ENCODE peak calls at places on chromosomes 1 and 21, in six cellular contexts. R is K562, T is IMR-90, A is body of pancreas, M is PC-9, U is tibial nerve. Q is an unnamed sample. For H3K9me3, the result is how much of the 10 kb centered on the place peaks cover.

GRCh38 chr1:202272446-202272845 is 69.3 kb downstream of the UBE2T start:
- DNase-seq in M (no peak), R (no peak), A (no peak), U (no peak), T (no peak), Q (no peak)

GRCh38 chr1:98653186-98653585 is 8.3 kb upstream of the SNX7 start:
- DNase-seq in A (no peak), T (peak), R (no peak), M (no peak), U (no peak), Q (no peak)

GRCh38 chr1:63818567-63819340 is 44.9 kb downstream of the ROR1 start:
- DNase-seq in A (no peak), M (no peak), T (no peak), U (no peak), R (no peak), Q (no peak)

GRCh38 chr1:236692128-236692527 is 5.8 kb downstream of the ACTN2 start:
- DNase-seq in U (no peak), T (no peak), A (no peak), M (no peak), R (no peak), Q (no peak)

GRCh38 chr1:3452866-3453175 is 1.6 kb upstream of the ARHGEF16 start:
- DNase-seq in R (no peak), A (no peak), T (no peak), U (no peak), M (no peak), Q (no peak)

GRCh38 chr1:115293006-115293405 is 45.0 kb downstream of the NGF start:
- DNase-seq in R (no peak), U (no peak), M (no peak), T (no peak), A (no peak), Q (no peak)

GRCh38 chr1:204989266-204990058 is 53.5 kb upstream of the CNTN2 start:
- DNase-seq in R (peak), A (peak), U (peak), T (peak), M (peak), Q (peak)

GRCh38 chr1:39293375-39294070 is 89.0 kb downstream of the MACF1 start:
- DNase-seq in T (peak), M (no peak), A (no peak), U (no peak), R (no peak), Q (no peak)

GRCh38 chr1:91736146-91736998 is 149.6 kb downstream of the TGFBR3 start:
- DNase-seq in U (no peak), R (no peak), T (peak), A (no peak), M (no peak), Q (no peak)

GRCh38 chr1:30649321-30649991 is 73.9 kb downstream of the MATN1 start:
- DNase-seq in T (no peak), A (peak), M (peak), U (no peak), R (no peak), Q (peak)

GRCh38 chr1:85366391-85366790 is 90.0 kb upstream of the BCL10 start:
- DNase-seq in T (peak), R (no peak), M (no peak), U (no peak), A (no peak), Q (no peak)

DNA sequence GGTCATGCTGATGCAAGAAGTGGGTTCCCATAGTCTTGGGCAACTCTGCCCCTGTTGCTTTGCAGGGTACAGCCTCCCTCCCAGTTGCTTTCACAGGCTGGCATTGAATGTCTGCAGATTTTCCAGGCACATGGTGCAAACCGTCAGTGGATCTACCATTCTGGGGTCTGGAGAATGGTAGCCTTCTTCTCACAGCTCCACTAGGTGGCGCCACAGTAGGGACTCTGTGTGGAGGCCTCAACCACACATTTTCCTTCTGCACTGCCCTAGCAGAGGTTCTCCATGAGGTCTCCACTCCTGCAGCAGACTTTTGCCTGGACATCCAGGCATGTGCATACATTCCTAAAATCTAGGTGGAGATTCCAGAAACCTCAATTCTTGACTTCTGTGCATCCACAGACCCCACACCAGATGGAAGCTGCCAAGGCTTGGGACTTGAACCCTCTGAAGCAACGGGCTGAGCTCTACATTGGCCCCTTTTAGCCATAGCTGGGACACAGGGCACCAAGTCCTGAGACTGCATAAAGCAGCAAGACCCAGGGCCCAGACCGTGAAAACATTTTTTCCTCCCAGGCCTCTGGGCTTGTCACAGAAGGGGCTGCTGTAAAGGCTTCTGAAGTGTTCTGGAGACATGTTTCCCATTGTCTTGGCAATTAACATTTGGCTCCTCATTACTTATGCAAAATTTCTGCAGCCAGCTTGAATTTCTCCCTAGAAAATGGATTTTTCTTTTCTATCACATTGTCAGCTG is 466.2 kb upstream of the PBX1 start:
- DNase-seq in U (no peak), A (no peak), M (no peak), R (no peak), T (peak), Q (peak)
- TF ChIP-seq CTCF in U (no peak), A (no peak), M (peak), R (peak), T (no peak), Q (peak)

DNA sequence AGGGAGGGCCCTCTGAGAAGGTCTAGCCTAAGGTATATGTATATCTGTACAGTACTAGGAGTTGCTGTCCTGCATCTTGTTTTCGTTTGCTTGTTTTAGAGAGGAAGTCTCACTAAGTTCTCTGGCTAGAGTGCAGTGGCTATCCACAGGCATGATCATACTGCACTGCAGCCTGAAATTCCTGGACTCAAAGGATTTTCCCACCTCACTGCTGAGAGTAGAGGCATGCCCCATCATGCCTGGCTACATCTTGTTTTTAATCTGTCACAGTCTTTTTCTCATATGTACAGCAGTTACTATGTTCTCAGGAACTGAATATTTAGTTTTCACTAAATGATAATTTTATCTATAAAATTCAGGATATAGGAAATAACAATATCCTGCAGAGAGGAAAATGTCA is 15.3 kb upstream of the PYHIN1 start:
- DNase-seq in T (no peak), U (no peak), M (no peak), R (no peak), A (no peak), Q (no peak)
- H3K9me3 ChIP-seq in T (under half), U (under half), M (under half), R (under half), A (under half), Q (under half)

GRCh38 chr1:161408404-161409085 is 40.9 kb upstream of the CFAP126 start:
- DNase-seq in T (no peak), M (no peak), A (no peak), R (no peak), U (no peak), Q (no peak)
- H3K27ac ChIP-seq in T (no peak), M (no peak), A (no peak), R (no peak), U (no peak), Q (no peak)

GRCh38 chr1:156226116-156226538 is 13.3 kb downstream of the PMF1 start:
- DNase-seq in M (no peak), A (no peak), R (no peak), T (no peak), U (no peak), Q (no peak)

GRCh38 chr1:156221986-156222692 is 9.3 kb downstream of the PMF1 start:
- DNase-seq in M (no peak), R (no peak), A (no peak), U (no peak), T (no peak), Q (no peak)

GRCh38 chr1:156226782-156227181 is 14.0 kb downstream of the PMF1 start:
- DNase-seq in M (no peak), U (no peak), T (no peak), R (no peak), A (no peak), Q (no peak)

GRCh38 chr1:156228501-156228900 is 13.5 kb upstream of the BGLAP start:
- DNase-seq in R (no peak), A (no peak), U (no peak), T (no peak), M (no peak), Q (no peak)

GRCh38 chr1:156225677-156226014 is 12.8 kb downstream of the PMF1 start:
- DNase-seq in T (no peak), U (no peak), R (no peak), M (no peak), A (no peak), Q (no peak)
- TF ChIP-seq CTCF in T (no peak), U (no peak), R (no peak), M (peak), A (no peak), Q (no peak)

GRCh38 chr21:46598563-46599250 is 6.2 kb downstream of the S100B start:
- DNase-seq in M (no peak), U (no peak), T (no peak), R (no peak), A (no peak), Q (no peak)

GRCh38 chr21:46596201-46596600 is 8.7 kb downstream of the S100B start:
- DNase-seq in T (no peak), R (no peak), M (no peak), A (no peak), U (no peak), Q (no peak)

GRCh38 chr21:46597896-46598343 is 7.0 kb downstream of the S100B start:
- DNase-seq in R (peak), A (no peak), M (no peak), T (no peak), U (no peak), Q (peak)

GRCh38 chr21:46597031-46597430 is 7.9 kb downstream of the S100B start:
- DNase-seq in T (no peak), M (no peak), A (no peak), U (no peak), R (no peak), Q (peak)

GRCh38 chr21:46594276-46594675 is 10.6 kb downstream of the S100B start:
- DNase-seq in A (no peak), U (no peak), M (no peak), T (no peak), R (no peak), Q (no peak)
- H3K9me3 ChIP-seq in A (under half), U (under half), M (under half), T (under half), R (under half), Q (under half)

GRCh38 chr1:9317072-9317471 is 24.4 kb downstream of the SPSB1 start:
- DNase-seq in U (no peak), R (no peak), M (no peak), A (no peak), T (no peak), Q (no peak)
- H3K27ac ChIP-seq in U (no peak), R (no peak), M (no peak), A (no peak), T (no peak), Q (no peak)

DNA sequence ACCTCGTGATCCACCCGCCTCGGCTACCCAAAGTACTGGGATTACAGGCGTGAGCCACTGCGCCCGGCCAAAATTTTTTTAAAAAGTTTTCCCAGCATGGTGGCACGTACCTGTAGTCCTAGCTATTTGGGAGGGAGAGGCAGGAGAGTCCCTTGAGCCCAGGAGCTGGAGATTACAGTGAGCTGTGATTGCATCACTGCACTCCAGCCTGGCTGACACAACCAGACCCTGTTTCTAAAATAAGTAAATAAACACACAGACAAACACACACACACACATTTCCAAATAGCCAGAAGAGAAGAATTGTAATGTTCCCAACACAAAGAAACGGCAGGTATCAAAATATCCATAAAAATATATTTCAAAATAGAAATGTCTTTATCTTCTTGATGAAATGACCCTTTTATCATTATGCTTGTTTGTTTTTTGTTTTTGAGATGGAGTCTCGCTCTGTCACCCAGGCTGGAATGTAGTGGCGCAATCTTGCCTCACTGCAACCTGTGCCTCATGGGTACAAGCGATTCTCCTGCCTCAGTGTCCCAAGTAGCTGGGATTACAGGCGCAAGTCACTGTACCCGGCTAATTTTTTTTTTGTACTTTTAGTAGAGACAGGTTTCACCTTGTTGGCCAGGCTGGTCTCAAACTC is 9.3 kb downstream of the HES2 start:
- DNase-seq in A (no peak), M (no peak), R (no peak), U (no peak), T (no peak), Q (no peak)
- TF ChIP-seq CTCF in A (no peak), M (no peak), R (no peak), U (no peak), T (no peak), Q (no peak)

GRCh38 chr1:152481869-152482664 is 28.5 kb upstream of the LCE5A start:
- DNase-seq in A (no peak), R (no peak), T (no peak), U (no peak), M (no peak), Q (no peak)
- H3K9me3 ChIP-seq in A (under half), R (under half), T (under half), U (under half), M (under half), Q (half or more)

Q was measured in endodermal cell.